ENCODE peak calls at places on chromosome 12, in four cellular contexts. A is heart left ventricle, F is body of pancreas, N is heart right ventricle. L is an unnamed sample. For H3K4me1, the result is how much of the 10 kb centered on the place peaks cover.

GRCh38 chr12:11949738-11950403 is 120.9 kb upstream of the BCL2L14 start:
- DNase-seq in A (no peak), N (no peak), F (peak), L (no peak)

GRCh38 chr12:34598851-34599529 is 576.7 kb downstream of the ALG10 start:
- DNase-seq in A (no peak), N (peak), F (no peak), L (peak)

GRCh38 chr12:65536876-65537661 is 258.6 kb downstream of the MSRB3 start:
- DNase-seq in F (no peak), A (peak), N (no peak), L (no peak)

GRCh38 chr12:26648584-26648983 is 184.4 kb downstream of the ITPR2 start:
- DNase-seq in A (no peak), F (no peak), N (no peak), L (no peak)

GRCh38 chr12:34289431-34290190 is 267.3 kb downstream of the ALG10 start:
- DNase-seq in F (no peak), A (no peak), N (no peak), L (peak)

GRCh38 chr12:123472438-123472849 is 14.5 kb downstream of the SNRNP35 start:
- DNase-seq in F (no peak), N (no peak), A (no peak), L (no peak)

GRCh38 chr12:40044399-40044798 is 61.5 kb downstream of the SLC2A13 start:
- DNase-seq in F (no peak), N (no peak), A (no peak), L (no peak)

GRCh38 chr12:117014342-117014887 is 84.8 kb downstream of the TESC start:
- DNase-seq in F (no peak), A (no peak), N (no peak), L (no peak)

GRCh38 chr12:50751921-50752721 is 11.8 kb upstream of the ATF1 start:
- DNase-seq in F (no peak), A (no peak), N (no peak), L (no peak)

GRCh38 chr12:64039285-64039871 is 182.7 kb downstream of the KICS2 start:
- DNase-seq in F (peak), N (no peak), A (no peak), L (no peak)

GRCh38 chr12:1083888-1084262 is 92.9 kb downstream of the ERC1 start:
- DNase-seq in F (peak), A (no peak), N (no peak), L (no peak)
- H3K4me3 ChIP-seq in F (no peak), A (no peak), N (no peak), L (no peak)

DNA sequence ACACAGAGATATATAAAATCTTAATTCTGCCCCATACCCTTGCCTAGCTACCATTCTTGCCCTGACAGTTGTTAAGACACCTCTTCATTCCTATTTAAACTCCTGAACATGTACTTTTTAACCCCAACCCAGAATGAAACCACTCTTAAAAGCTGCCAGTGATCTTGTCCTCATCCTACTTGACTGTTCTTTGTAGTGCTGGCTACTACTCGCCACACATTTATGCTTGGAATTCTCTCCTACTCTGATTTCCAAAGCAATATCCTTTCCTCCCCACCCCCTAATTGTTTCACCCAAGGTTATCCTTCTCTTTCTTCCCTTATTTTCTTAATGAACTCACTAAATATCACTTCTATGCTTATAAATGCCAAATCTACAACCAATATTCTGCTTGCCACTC is 4.1 kb downstream of the NFYB start:
- DNase-seq in F (no peak), N (no peak), A (no peak), L (no peak)
- H3K4me1 ChIP-seq in F (half or more), N (half or more), A (half or more), L (half or more)

DNA sequence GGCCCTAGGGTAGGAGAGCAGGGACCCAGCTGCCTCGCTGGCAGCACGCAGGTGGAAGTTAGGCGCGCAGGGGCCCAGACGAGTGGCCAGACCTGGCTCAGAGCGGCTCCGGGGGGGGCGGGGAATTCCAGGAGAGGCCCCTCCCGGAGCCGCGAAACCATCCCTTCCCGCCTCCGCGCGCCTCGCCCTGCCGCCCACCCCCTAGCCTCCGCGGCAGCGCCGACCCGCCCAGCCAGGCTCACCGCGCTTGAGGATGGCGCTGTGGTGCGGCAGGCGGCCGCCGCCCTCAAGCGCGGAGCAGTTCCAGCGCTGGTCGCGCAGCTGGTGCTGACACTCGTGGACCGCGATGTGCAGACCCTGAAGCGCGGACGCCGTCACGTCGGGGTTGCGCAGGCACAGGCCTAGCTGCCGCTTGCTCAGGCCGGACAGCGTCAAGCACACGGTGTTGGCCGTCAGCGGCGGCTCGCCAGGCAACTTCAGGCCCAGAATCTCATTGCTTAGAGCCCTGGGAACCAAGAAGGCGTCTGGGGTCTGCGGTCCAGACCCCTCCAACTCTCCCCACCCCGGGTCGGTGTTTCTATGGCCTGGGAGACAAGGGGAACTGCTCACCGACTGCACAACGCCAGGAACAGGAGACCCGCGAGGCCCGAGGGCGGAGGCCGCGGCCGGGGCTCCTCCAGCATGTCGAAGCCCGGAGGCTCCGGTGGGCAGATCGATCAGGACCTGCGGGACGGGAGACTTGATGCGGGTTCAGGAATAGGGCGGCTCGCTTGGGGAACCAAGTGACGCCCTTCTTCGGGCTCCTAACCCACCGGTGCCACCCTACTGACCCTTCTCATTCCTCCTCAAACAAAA is 1.5 kb downstream of the WNT10B start:
- DNase-seq in F (no peak), N (no peak), A (no peak), L (peak)
- TF ChIP-seq CTCF in F (no peak), N (peak), A (peak), L (peak)

DNA sequence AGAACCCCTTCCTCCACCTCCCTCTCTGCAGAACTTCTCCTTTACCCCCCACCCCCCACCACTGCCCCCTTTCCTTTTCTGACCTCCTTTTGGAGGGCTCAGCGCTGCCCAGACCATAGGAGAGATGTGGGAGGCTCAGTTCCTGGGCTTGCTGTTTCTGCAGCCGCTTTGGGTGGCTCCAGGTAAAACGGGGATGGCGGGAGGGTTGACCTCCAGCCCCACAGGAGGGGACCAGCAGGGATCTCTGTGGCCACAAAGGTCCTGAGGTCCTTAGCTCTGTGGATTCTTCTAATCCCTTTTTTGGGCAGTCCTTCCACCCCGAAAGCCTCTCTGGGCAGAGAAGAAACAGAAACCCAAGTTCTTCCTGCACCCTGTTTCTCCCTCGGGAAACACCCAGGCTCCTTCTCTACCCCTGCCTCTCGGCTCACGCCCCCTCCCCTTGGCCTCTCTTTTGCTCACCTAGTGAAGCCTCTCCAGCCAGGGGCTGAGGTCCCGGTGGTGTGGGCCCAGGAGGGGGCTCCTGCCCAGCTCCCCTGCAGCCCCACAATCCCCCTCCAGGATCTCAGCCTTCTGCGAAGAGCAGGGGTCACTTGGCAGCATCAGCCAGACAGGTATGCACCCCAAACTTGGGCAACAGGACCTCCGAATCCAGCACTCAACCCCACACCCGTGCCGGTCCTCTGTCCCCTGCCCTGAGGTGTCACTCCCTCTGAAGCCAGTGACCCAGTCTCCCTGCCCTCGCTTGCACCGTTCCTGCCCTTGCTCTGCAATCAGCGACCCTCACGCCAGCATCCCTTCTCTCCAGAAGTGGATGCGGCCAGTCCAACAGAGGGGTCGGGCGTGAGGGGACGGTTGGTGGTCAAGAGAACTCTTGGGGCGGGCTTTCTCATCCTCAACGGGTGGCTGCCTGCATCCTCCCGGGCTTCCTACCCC is 675 bp downstream of the LAG3 start:
- DNase-seq in N (no peak), A (no peak), F (no peak), L (no peak)
- H3K4me3 ChIP-seq in N (peak), A (no peak), F (no peak), L (peak)

GRCh38 chr12:6235499-6235898 is 35.3 kb downstream of the CD9 start:
- DNase-seq in N (peak), A (no peak), F (peak), L (peak)

GRCh38 chr12:6237830-6238229 is 37.6 kb downstream of the CD9 start:
- DNase-seq in F (no peak), A (no peak), N (no peak), L (no peak)

GRCh38 chr12:6236641-6236940 is 36.4 kb downstream of the CD9 start:
- DNase-seq in N (no peak), F (no peak), A (no peak), L (no peak)

GRCh38 chr12:6234906-6235305 is 34.7 kb downstream of the CD9 start:
- DNase-seq in F (no peak), N (no peak), A (no peak), L (no peak)

GRCh38 chr12:6235906-6236640 is 35.9 kb downstream of the CD9 start:
- DNase-seq in F (no peak), N (no peak), A (no peak), L (no peak)
- H3K4me1 ChIP-seq in F (under half), N (under half), A (under half), L (half or more)

GRCh38 chr12:106888348-106888970 is 67.2 kb upstream of the TMEM263 start:
- DNase-seq in A (no peak), F (no peak), N (no peak), L (no peak)
- TF ChIP-seq CTCF in A (no peak), F (no peak), N (no peak), L (no peak)